ENCODE peak calls at places on chromosomes 16 and 17, in ten cellular contexts. One of them, this sample, is unnamed.

GRCh38 chr17:9929873-9930272 is 24.8 kb upstream of the RCVRN start:
- DNase-seq in adipocyte: no peak
- DNase-seq in stimulated activated CD4-positive, alpha-beta T cell treated with anti-CD3 and anti-CD28 coated beads, TNF-alpha, amount 100 ng/mL, for 24 hours: no peak
- DNase-seq in activated T-helper 1 cell treated with anti-CD3 and anti-CD28 coated beads, Interleukin-2, amount 50 U/mL, for 16 hours: no peak
- DNase-seq in caudate nucleus: no peak
- DNase-seq in GM18507: no peak
- DNase-seq in HCEC 1CT: no peak
- DNase-seq in IMR-90: no peak
- DNase-seq in mesendoderm: no peak
- DNase-seq in iris pigment epithelial cell: no peak
- DNase-seq in this sample: no peak

GRCh38 chr17:59790936-59791335 is 83.5 kb downstream of the VMP1 start:
- DNase-seq in adipocyte: peak
- DNase-seq in stimulated activated CD4-positive, alpha-beta T cell treated with anti-CD3 and anti-CD28 coated beads, TNF-alpha, amount 100 ng/mL, for 24 hours: no peak
- DNase-seq in activated T-helper 1 cell treated with anti-CD3 and anti-CD28 coated beads, Interleukin-2, amount 50 U/mL, for 16 hours: no peak
- DNase-seq in caudate nucleus: no peak
- DNase-seq in GM18507: no peak
- DNase-seq in HCEC 1CT: no peak
- DNase-seq in IMR-90: no peak
- DNase-seq in mesendoderm: no peak
- DNase-seq in iris pigment epithelial cell: no peak
- DNase-seq in this sample: no peak

GRCh38 chr17:2894782-2895181 is 98.5 kb downstream of the RAP1GAP2 start:
- DNase-seq in adipocyte: no peak
- DNase-seq in stimulated activated CD4-positive, alpha-beta T cell treated with anti-CD3 and anti-CD28 coated beads, TNF-alpha, amount 100 ng/mL, for 24 hours: no peak
- DNase-seq in activated T-helper 1 cell treated with anti-CD3 and anti-CD28 coated beads, Interleukin-2, amount 50 U/mL, for 16 hours: no peak
- DNase-seq in caudate nucleus: no peak
- DNase-seq in GM18507: no peak
- DNase-seq in HCEC 1CT: no peak
- DNase-seq in IMR-90: no peak
- DNase-seq in mesendoderm: no peak
- DNase-seq in iris pigment epithelial cell: no peak
- DNase-seq in this sample: peak

GRCh38 chr16:10558746-10559641 is 21.4 kb downstream of the EMP2 start:
- DNase-seq in adipocyte: no peak
- DNase-seq in stimulated activated CD4-positive, alpha-beta T cell treated with anti-CD3 and anti-CD28 coated beads, TNF-alpha, amount 100 ng/mL, for 24 hours: no peak
- DNase-seq in activated T-helper 1 cell treated with anti-CD3 and anti-CD28 coated beads, Interleukin-2, amount 50 U/mL, for 16 hours: no peak
- DNase-seq in caudate nucleus: no peak
- DNase-seq in GM18507: no peak
- DNase-seq in HCEC 1CT: peak
- DNase-seq in IMR-90: no peak
- DNase-seq in mesendoderm: no peak
- DNase-seq in iris pigment epithelial cell: no peak
- DNase-seq in this sample: peak

GRCh38 chr16:84839054-84839453 is 19.3 kb downstream of the CRISPLD2 start:
- DNase-seq in adipocyte: no peak
- DNase-seq in stimulated activated CD4-positive, alpha-beta T cell treated with anti-CD3 and anti-CD28 coated beads, TNF-alpha, amount 100 ng/mL, for 24 hours: no peak
- DNase-seq in activated T-helper 1 cell treated with anti-CD3 and anti-CD28 coated beads, Interleukin-2, amount 50 U/mL, for 16 hours: no peak
- DNase-seq in caudate nucleus: peak
- DNase-seq in GM18507: no peak
- DNase-seq in HCEC 1CT: peak
- DNase-seq in IMR-90: peak
- DNase-seq in mesendoderm: no peak
- DNase-seq in iris pigment epithelial cell: peak
- DNase-seq in this sample: no peak

GRCh38 chr17:1601571-1601970 is 27.1 kb downstream of the SLC43A2 start:
- DNase-seq in adipocyte: no peak
- DNase-seq in stimulated activated CD4-positive, alpha-beta T cell treated with anti-CD3 and anti-CD28 coated beads, TNF-alpha, amount 100 ng/mL, for 24 hours: no peak
- DNase-seq in activated T-helper 1 cell treated with anti-CD3 and anti-CD28 coated beads, Interleukin-2, amount 50 U/mL, for 16 hours: no peak
- DNase-seq in caudate nucleus: no peak
- DNase-seq in GM18507: no peak
- DNase-seq in HCEC 1CT: no peak
- DNase-seq in IMR-90: no peak
- DNase-seq in mesendoderm: no peak
- DNase-seq in iris pigment epithelial cell: no peak
- DNase-seq in this sample: no peak

GRCh38 chr17:79850571-79851460 is 11.6 kb upstream of the CBX4 start:
- DNase-seq in adipocyte: peak
- DNase-seq in stimulated activated CD4-positive, alpha-beta T cell treated with anti-CD3 and anti-CD28 coated beads, TNF-alpha, amount 100 ng/mL, for 24 hours: no peak
- DNase-seq in activated T-helper 1 cell treated with anti-CD3 and anti-CD28 coated beads, Interleukin-2, amount 50 U/mL, for 16 hours: no peak
- DNase-seq in caudate nucleus: no peak
- DNase-seq in GM18507: no peak
- DNase-seq in HCEC 1CT: peak
- DNase-seq in IMR-90: peak
- DNase-seq in mesendoderm: peak
- DNase-seq in iris pigment epithelial cell: peak
- DNase-seq in this sample: no peak

GRCh38 chr16:86044241-86044671 is 145.3 kb downstream of the IRF8 start:
- DNase-seq in adipocyte: peak
- DNase-seq in stimulated activated CD4-positive, alpha-beta T cell treated with anti-CD3 and anti-CD28 coated beads, TNF-alpha, amount 100 ng/mL, for 24 hours: no peak
- DNase-seq in activated T-helper 1 cell treated with anti-CD3 and anti-CD28 coated beads, Interleukin-2, amount 50 U/mL, for 16 hours: no peak
- DNase-seq in caudate nucleus: no peak
- DNase-seq in GM18507: peak
- DNase-seq in HCEC 1CT: peak
- DNase-seq in IMR-90: peak
- DNase-seq in mesendoderm: peak
- DNase-seq in iris pigment epithelial cell: peak
- DNase-seq in this sample: peak

GRCh38 chr17:69250641-69251040 is 22.0 kb upstream of the ABCA10 start:
- DNase-seq in adipocyte: peak
- DNase-seq in stimulated activated CD4-positive, alpha-beta T cell treated with anti-CD3 and anti-CD28 coated beads, TNF-alpha, amount 100 ng/mL, for 24 hours: no peak
- DNase-seq in activated T-helper 1 cell treated with anti-CD3 and anti-CD28 coated beads, Interleukin-2, amount 50 U/mL, for 16 hours: no peak
- DNase-seq in caudate nucleus: no peak
- DNase-seq in GM18507: no peak
- DNase-seq in HCEC 1CT: no peak
- DNase-seq in IMR-90: peak
- DNase-seq in mesendoderm: no peak
- DNase-seq in iris pigment epithelial cell: peak
- DNase-seq in this sample: no peak

GRCh38 chr17:82180776-82181528 is 31.7 kb downstream of the CCDC57 start:
- DNase-seq in adipocyte: no peak
- DNase-seq in stimulated activated CD4-positive, alpha-beta T cell treated with anti-CD3 and anti-CD28 coated beads, TNF-alpha, amount 100 ng/mL, for 24 hours: no peak
- DNase-seq in activated T-helper 1 cell treated with anti-CD3 and anti-CD28 coated beads, Interleukin-2, amount 50 U/mL, for 16 hours: no peak
- DNase-seq in caudate nucleus: no peak
- DNase-seq in GM18507: no peak
- DNase-seq in HCEC 1CT: no peak
- DNase-seq in IMR-90: no peak
- DNase-seq in mesendoderm: no peak
- DNase-seq in iris pigment epithelial cell: no peak
- DNase-seq in this sample: peak

GRCh38 chr17:31518478-31518877 is 127.0 kb downstream of the RAB11FIP4 start:
- DNase-seq in adipocyte: no peak
- DNase-seq in stimulated activated CD4-positive, alpha-beta T cell treated with anti-CD3 and anti-CD28 coated beads, TNF-alpha, amount 100 ng/mL, for 24 hours: no peak
- DNase-seq in activated T-helper 1 cell treated with anti-CD3 and anti-CD28 coated beads, Interleukin-2, amount 50 U/mL, for 16 hours: no peak
- DNase-seq in caudate nucleus: no peak
- DNase-seq in GM18507: no peak
- DNase-seq in HCEC 1CT: no peak
- DNase-seq in IMR-90: no peak
- DNase-seq in mesendoderm: no peak
- DNase-seq in iris pigment epithelial cell: no peak
- DNase-seq in this sample: no peak

GRCh38 chr17:9645858-9646555 is 690 bp downstream of the USP43 start:
- DNase-seq in adipocyte: no peak
- DNase-seq in stimulated activated CD4-positive, alpha-beta T cell treated with anti-CD3 and anti-CD28 coated beads, TNF-alpha, amount 100 ng/mL, for 24 hours: no peak
- DNase-seq in activated T-helper 1 cell treated with anti-CD3 and anti-CD28 coated beads, Interleukin-2, amount 50 U/mL, for 16 hours: no peak
- DNase-seq in caudate nucleus: no peak
- DNase-seq in GM18507: no peak
- DNase-seq in HCEC 1CT: no peak
- DNase-seq in IMR-90: no peak
- DNase-seq in mesendoderm: peak
- DNase-seq in iris pigment epithelial cell: peak
- DNase-seq in this sample: peak

GRCh38 chr17:35773674-35774425 is 13.2 kb downstream of the C17orf50 start:
- DNase-seq in adipocyte: no peak
- DNase-seq in stimulated activated CD4-positive, alpha-beta T cell treated with anti-CD3 and anti-CD28 coated beads, TNF-alpha, amount 100 ng/mL, for 24 hours: no peak
- DNase-seq in activated T-helper 1 cell treated with anti-CD3 and anti-CD28 coated beads, Interleukin-2, amount 50 U/mL, for 16 hours: no peak
- DNase-seq in caudate nucleus: no peak
- DNase-seq in GM18507: no peak
- DNase-seq in HCEC 1CT: no peak
- DNase-seq in IMR-90: no peak
- DNase-seq in mesendoderm: no peak
- DNase-seq in iris pigment epithelial cell: no peak
- DNase-seq in this sample: no peak

GRCh38 chr17:53193044-53193443 is 629.7 kb upstream of the KIF2B start:
- DNase-seq in adipocyte: no peak
- DNase-seq in stimulated activated CD4-positive, alpha-beta T cell treated with anti-CD3 and anti-CD28 coated beads, TNF-alpha, amount 100 ng/mL, for 24 hours: no peak
- DNase-seq in activated T-helper 1 cell treated with anti-CD3 and anti-CD28 coated beads, Interleukin-2, amount 50 U/mL, for 16 hours: no peak
- DNase-seq in caudate nucleus: no peak
- DNase-seq in GM18507: no peak
- DNase-seq in HCEC 1CT: no peak
- DNase-seq in IMR-90: no peak
- DNase-seq in mesendoderm: no peak
- DNase-seq in iris pigment epithelial cell: no peak
- DNase-seq in this sample: no peak

GRCh38 chr17:59769891-59770290 is 62.4 kb downstream of the VMP1 start:
- DNase-seq in adipocyte: no peak
- DNase-seq in stimulated activated CD4-positive, alpha-beta T cell treated with anti-CD3 and anti-CD28 coated beads, TNF-alpha, amount 100 ng/mL, for 24 hours: no peak
- DNase-seq in activated T-helper 1 cell treated with anti-CD3 and anti-CD28 coated beads, Interleukin-2, amount 50 U/mL, for 16 hours: no peak
- DNase-seq in caudate nucleus: no peak
- DNase-seq in GM18507: no peak
- DNase-seq in HCEC 1CT: peak
- DNase-seq in IMR-90: no peak
- DNase-seq in mesendoderm: no peak
- DNase-seq in iris pigment epithelial cell: no peak
- DNase-seq in this sample: no peak

GRCh38 chr16:67393111-67393789 is at the start of gene TPPP3:
- DNase-seq in adipocyte: peak
- DNase-seq in stimulated activated CD4-positive, alpha-beta T cell treated with anti-CD3 and anti-CD28 coated beads, TNF-alpha, amount 100 ng/mL, for 24 hours: no peak
- DNase-seq in activated T-helper 1 cell treated with anti-CD3 and anti-CD28 coated beads, Interleukin-2, amount 50 U/mL, for 16 hours: no peak
- DNase-seq in caudate nucleus: peak
- DNase-seq in GM18507: peak
- DNase-seq in HCEC 1CT: peak
- DNase-seq in IMR-90: peak
- DNase-seq in mesendoderm: peak
- DNase-seq in iris pigment epithelial cell: peak
- DNase-seq in this sample: peak

GRCh38 chr16:75566040-75566888 is at the start of gene GABARAPL2:
- DNase-seq in adipocyte: peak
- DNase-seq in stimulated activated CD4-positive, alpha-beta T cell treated with anti-CD3 and anti-CD28 coated beads, TNF-alpha, amount 100 ng/mL, for 24 hours: peak
- DNase-seq in activated T-helper 1 cell treated with anti-CD3 and anti-CD28 coated beads, Interleukin-2, amount 50 U/mL, for 16 hours: peak
- DNase-seq in caudate nucleus: peak
- DNase-seq in GM18507: peak
- DNase-seq in HCEC 1CT: peak
- DNase-seq in IMR-90: peak
- DNase-seq in mesendoderm: peak
- DNase-seq in iris pigment epithelial cell: peak
- DNase-seq in this sample: peak

GRCh38 chr17:49076575-49077384 is 55.8 kb upstream of the B4GALNT2 start:
- DNase-seq in adipocyte: peak
- DNase-seq in stimulated activated CD4-positive, alpha-beta T cell treated with anti-CD3 and anti-CD28 coated beads, TNF-alpha, amount 100 ng/mL, for 24 hours: no peak
- DNase-seq in activated T-helper 1 cell treated with anti-CD3 and anti-CD28 coated beads, Interleukin-2, amount 50 U/mL, for 16 hours: no peak
- DNase-seq in caudate nucleus: no peak
- DNase-seq in GM18507: no peak
- DNase-seq in HCEC 1CT: peak
- DNase-seq in IMR-90: peak
- DNase-seq in mesendoderm: no peak
- DNase-seq in iris pigment epithelial cell: peak
- DNase-seq in this sample: no peak

GRCh38 chr17:73536700-73537680 is 107.3 kb downstream of the SDK2 start:
- DNase-seq in adipocyte: no peak
- DNase-seq in stimulated activated CD4-positive, alpha-beta T cell treated with anti-CD3 and anti-CD28 coated beads, TNF-alpha, amount 100 ng/mL, for 24 hours: no peak
- DNase-seq in activated T-helper 1 cell treated with anti-CD3 and anti-CD28 coated beads, Interleukin-2, amount 50 U/mL, for 16 hours: no peak
- DNase-seq in caudate nucleus: no peak
- DNase-seq in GM18507: no peak
- DNase-seq in HCEC 1CT: no peak
- DNase-seq in IMR-90: no peak
- DNase-seq in mesendoderm: peak
- DNase-seq in iris pigment epithelial cell: no peak
- DNase-seq in this sample: no peak

GRCh38 chr17:32746698-32747097 is 130.2 kb downstream of the MYO1D start:
- DNase-seq in adipocyte: peak
- DNase-seq in stimulated activated CD4-positive, alpha-beta T cell treated with anti-CD3 and anti-CD28 coated beads, TNF-alpha, amount 100 ng/mL, for 24 hours: no peak
- DNase-seq in activated T-helper 1 cell treated with anti-CD3 and anti-CD28 coated beads, Interleukin-2, amount 50 U/mL, for 16 hours: no peak
- DNase-seq in caudate nucleus: no peak
- DNase-seq in GM18507: no peak
- DNase-seq in HCEC 1CT: peak
- DNase-seq in IMR-90: peak
- DNase-seq in mesendoderm: no peak
- DNase-seq in iris pigment epithelial cell: peak
- DNase-seq in this sample: no peak

This sample was measured in mucosa of descending colon.